ENCODE peak calls at places on chromosomes 16 and 17, in seven cellular contexts. X is H1, I is neuronal stem cell, P is H9, R is mesendoderm, S is mesenchymal stem cell, U is trophoblast cell. O is an unnamed sample.

GRCh38 chr17:77887464-77888241 is 70.8 kb upstream of the TNRC6C start:
- DNase-seq in P (no peak), I (peak; percentile 56), X (no peak), S (peak; percentile 90), R (peak; percentile 29), U (peak; percentile 47), O (peak; percentile 76)

GRCh38 chr17:72185571-72185970 is 64.8 kb downstream of the SOX9 start:
- DNase-seq in R (no peak), U (no peak), X (no peak), S (no peak), P (no peak), I (no peak), O (no peak)

GRCh38 chr17:73715714-73716113 is 71.5 kb upstream of the SDK2 start:
- DNase-seq in I (no peak), R (no peak), S (no peak), U (no peak), X (no peak), P (no peak), O (no peak)

GRCh38 chr17:17774009-17774881 is 62.5 kb downstream of the SREBF1 start:
- DNase-seq in P (no peak), I (no peak), R (no peak), X (no peak), U (no peak), S (peak; percentile 26), O (peak; percentile 52)

GRCh38 chr16:16009396-16009795 is 60.0 kb downstream of the ABCC1 start:
- DNase-seq in P (no peak), I (no peak), U (no peak), R (no peak), S (no peak), X (no peak), O (no peak)

GRCh38 chr17:82640046-82640445 is 8.2 kb downstream of the WDR45B start:
- DNase-seq in S (no peak), P (no peak), I (no peak), R (no peak), U (no peak), X (no peak), O (no peak)

GRCh38 chr17:40548982-40549680 is 16.1 kb downstream of the CCR7 start:
- DNase-seq in I (no peak), R (no peak), U (no peak), P (peak; percentile 23), X (no peak), S (peak; percentile 96), O (peak; percentile 98)

GRCh38 chr16:5442054-5442453 is 344.5 kb upstream of the EEF2KMT start:
- DNase-seq in U (no peak), S (no peak), I (no peak), R (no peak), X (no peak), P (no peak), O (no peak)

GRCh38 chr17:78497115-78497540 is 80.1 kb downstream of the DNAH17 start:
- DNase-seq in R (peak; percentile 85), I (peak; percentile 61), P (peak; percentile 92), X (peak; percentile 85), U (peak; percentile 70), S (peak; percentile 80), O (peak; percentile 72)

GRCh38 chr16:4359914-4360313 is 8.8 kb upstream of the PAM16 start:
- DNase-seq in S (no peak), P (no peak), R (no peak), U (no peak), I (no peak), X (no peak), O (no peak)

GRCh38 chr16:66972983-66973382 is 11.9 kb downstream of the CES3 start:
- DNase-seq in U (no peak), P (no peak), X (no peak), R (peak; percentile 30), S (no peak), I (no peak), O (no peak)

GRCh38 chr16:75116081-75116910 is at the start of gene LDHD:
- DNase-seq in S (no peak), R (peak; percentile 61), I (no peak), X (peak; percentile 82), U (no peak), P (peak; percentile 88), O (no peak)

GRCh38 chr17:57557793-57558681 is 187.1 kb downstream of the CCDC182 start:
- DNase-seq in X (no peak), P (no peak), R (peak; percentile 68), S (peak; percentile 66), I (no peak), U (no peak), O (peak; percentile 66)

GRCh38 chr17:47698749-47699535 is 5.0 kb downstream of the TBKBP1 start:
- DNase-seq in X (peak; percentile 92), R (peak; percentile 57), S (peak; percentile 53), I (peak; percentile 54), U (peak; percentile 29), P (peak; percentile 88), O (peak; percentile 29)

GRCh38 chr17:78476973-78477372 is 98.5 kb downstream of the PGS1 start:
- DNase-seq in X (no peak), U (no peak), R (peak; percentile 19), I (no peak), P (no peak), S (no peak), O (no peak)

GRCh38 chr17:38605852-38606645 is at the start of gene SRCIN1:
- DNase-seq in P (peak; percentile 80), S (no peak), X (peak; percentile 95), I (peak; percentile 72), R (peak; percentile 75), U (no peak), O (peak; percentile 2)

GRCh38 chr16:67155305-67156145 is 4.2 kb downstream of the TRADD start:
- DNase-seq in S (peak; percentile 66), X (peak; percentile 91), I (peak; percentile 82), U (peak; percentile 90), P (peak; percentile 85), R (peak; percentile 82), O (peak; percentile 71)

GRCh38 chr16:84675423-84675822 is 24.4 kb upstream of the USP10 start:
- DNase-seq in X (no peak), R (no peak), S (no peak), I (no peak), U (no peak), P (no peak), O (no peak)

GRCh38 chr16:84677849-84678248 is 22.0 kb upstream of the USP10 start:
- DNase-seq in R (no peak), I (no peak), S (peak; percentile 24), P (no peak), X (no peak), U (no peak), O (no peak)

GRCh38 chr16:84680165-84680842 is 19.5 kb upstream of the USP10 start:
- DNase-seq in R (no peak), X (no peak), P (no peak), S (peak; percentile 21), U (no peak), I (no peak), O (no peak)

GRCh38 chr16:84673561-84673960 is 25.2 kb downstream of the KLHL36 start:
- DNase-seq in X (no peak), S (no peak), R (no peak), U (no peak), P (no peak), I (no peak), O (no peak)

GRCh38 chr16:84677017-84677803 is 22.6 kb upstream of the USP10 start:
- DNase-seq in I (no peak), S (no peak), X (no peak), R (no peak), U (no peak), P (no peak), O (peak; percentile 33)
- H3K4ac ChIP-seq in I (no peak overlapping the region), S (no peak overlapping the region), X (no peak overlapping the region), R (no peak overlapping the region), U (no peak overlapping the region), P (no peak overlapping the region), O (no peak overlapping the region)

GRCh38 chr16:54655171-54655590 is 275.5 kb upstream of the IRX5 start:
- DNase-seq in I (no peak), P (no peak), U (no peak), X (peak; percentile 52), R (peak; percentile 39), S (no peak), O (no peak)
- H4K8ac ChIP-seq in I (no peak overlapping the region), P (no peak overlapping the region), U (no peak overlapping the region), X (no peak overlapping the region), R (no peak overlapping the region), S (no peak overlapping the region), O (no peak overlapping the region)

DNA sequence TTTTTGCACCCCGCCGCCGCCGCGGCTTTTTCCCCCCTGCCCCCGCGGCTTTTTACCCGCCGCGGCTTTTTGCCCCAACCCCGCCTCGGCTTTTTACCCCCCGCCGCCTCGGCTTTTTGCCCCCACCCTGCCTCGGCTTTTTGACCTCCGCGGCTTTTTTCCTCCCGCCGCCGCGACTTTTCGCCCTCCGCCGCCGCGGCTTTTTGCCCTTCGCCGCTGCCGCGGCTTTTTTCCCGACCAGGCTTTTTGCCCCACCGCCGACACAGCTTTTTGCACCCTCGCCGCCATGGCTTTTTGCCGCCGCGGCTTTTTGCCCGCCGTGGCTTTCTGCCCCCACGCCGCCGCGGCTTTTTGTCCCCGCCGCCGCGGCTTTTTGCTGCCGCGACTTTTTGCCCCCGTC is 137.0 kb upstream of the TP53TG3D start:
- DNase-seq in U (no peak), S (no peak), I (no peak), R (no peak), P (no peak), X (no peak), O (no peak)
- H2AK5ac ChIP-seq in U (no peak overlapping the region), S (no peak overlapping the region), I (no peak overlapping the region), R (no peak overlapping the region), P (no peak overlapping the region), X (no peak overlapping the region), O (no peak overlapping the region)

GRCh38 chr16:88724855-88725555 is 18.7 kb downstream of the CTU2 start:
- DNase-seq in I (no peak), U (no peak), X (no peak), P (no peak), S (no peak), R (no peak), O (no peak)

GRCh38 chr16:88726981-88727380 is 20.7 kb downstream of the CTU2 start:
- DNase-seq in P (no peak), R (no peak), I (no peak), S (no peak), X (no peak), U (no peak), O (no peak)

GRCh38 chr16:88727871-88728270 is 21.6 kb downstream of the CTU2 start:
- DNase-seq in S (no peak), X (no peak), P (no peak), I (no peak), U (peak; percentile 81), R (no peak), O (no peak)

GRCh38 chr16:88725609-88726407 is 19.5 kb downstream of the CTU2 start:
- DNase-seq in P (no peak), U (no peak), X (no peak), I (no peak), S (no peak), R (no peak), O (no peak)

GRCh38 chr16:88726408-88726749 is 20.1 kb downstream of the CTU2 start:
- DNase-seq in S (no peak), I (no peak), R (no peak), X (no peak), P (no peak), U (no peak), O (no peak)
- H3K4ac ChIP-seq in S (no peak overlapping the region), I (peak overlapping the region; percentile 37), R (no peak overlapping the region), X (no peak overlapping the region), P (no peak overlapping the region), U (no peak overlapping the region), O (no peak overlapping the region)